ENCODE peak calls at places on chromosomes 2 and 18, in four cellular contexts. J, W, V and E are unnamed samples.

GRCh38 chr18:13260114-13260926 is 41.8 kb downstream of the LDLRAD4 start:
- DNase-seq in W (no peak), J (no peak), V (no peak), E (no peak)

GRCh38 chr18:76923485-76924085 is 101.2 kb downstream of the ZNF236 start:
- DNase-seq in J (peak), W (no peak), V (no peak), E (no peak)

GRCh38 chr2:74053959-74054715 is 69.4 kb downstream of the TET3 start:
- DNase-seq in J (peak), V (no peak), W (no peak), E (no peak)

GRCh38 chr2:112634153-112634873 is 11.4 kb upstream of the SLC20A1 start:
- DNase-seq in W (no peak), J (no peak), V (no peak), E (peak)

GRCh38 chr18:3753116-3753515 is 303.1 kb downstream of the TGIF1 start:
- DNase-seq in W (no peak), J (no peak), V (no peak), E (no peak)

GRCh38 chr2:98295721-98296414 is 50.4 kb upstream of the CNGA3 start:
- DNase-seq in V (no peak), J (no peak), W (no peak), E (no peak)

GRCh38 chr2:15584316-15584715 is 7.4 kb upstream of the DDX1 start:
- DNase-seq in W (no peak), J (no peak), V (no peak), E (no peak)

GRCh38 chr2:168573128-168573903 is 117.2 kb downstream of the CERS6 start:
- DNase-seq in V (no peak), J (no peak), W (no peak), E (no peak)

GRCh38 chr2:235432741-235433520 is 60.9 kb upstream of the AGAP1 start:
- DNase-seq in V (no peak), J (no peak), W (no peak), E (no peak)

GRCh38 chr2:20141056-20141762 is 83.7 kb downstream of the SDC1 start:
- DNase-seq in J (no peak), V (peak), W (no peak), E (no peak)

GRCh38 chr2:128277961-128278681 is 40.5 kb downstream of the HS6ST1 start:
- DNase-seq in W (no peak), J (no peak), V (no peak), E (no peak)

GRCh38 chr2:23381084-23381483 is 3.9 kb upstream of the KLHL29 start:
- DNase-seq in W (no peak), J (no peak), V (peak), E (no peak)

GRCh38 chr2:182863642-182864041 is 2.8 kb downstream of the FRZB start:
- DNase-seq in V (no peak), J (no peak), W (no peak), E (no peak)

DNA sequence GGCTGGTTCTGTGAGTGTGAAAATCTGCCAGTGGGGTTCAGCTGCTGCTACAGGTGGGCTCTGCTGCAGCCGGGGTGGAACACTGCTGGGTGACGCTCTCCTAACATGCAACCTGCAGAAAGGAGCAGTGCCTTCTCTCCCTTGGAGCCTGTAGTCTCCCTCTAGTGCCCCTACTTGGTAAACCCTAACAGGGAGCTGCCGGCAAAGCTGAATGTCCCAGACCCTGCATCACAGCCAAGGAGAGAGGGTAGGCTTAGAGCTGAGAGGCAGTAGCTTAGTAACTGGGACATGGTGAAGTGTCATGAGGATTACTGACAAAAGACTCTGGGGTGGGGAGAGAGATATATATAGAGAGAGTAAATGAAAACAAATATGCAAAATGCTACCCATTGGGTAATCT is 9.8 kb downstream of the NCAPH start:
- DNase-seq in W (no peak), J (peak), V (no peak), E (no peak)
- TF ChIP-seq CTCF in W (no peak), J (peak), V (peak), E (peak)

DNA sequence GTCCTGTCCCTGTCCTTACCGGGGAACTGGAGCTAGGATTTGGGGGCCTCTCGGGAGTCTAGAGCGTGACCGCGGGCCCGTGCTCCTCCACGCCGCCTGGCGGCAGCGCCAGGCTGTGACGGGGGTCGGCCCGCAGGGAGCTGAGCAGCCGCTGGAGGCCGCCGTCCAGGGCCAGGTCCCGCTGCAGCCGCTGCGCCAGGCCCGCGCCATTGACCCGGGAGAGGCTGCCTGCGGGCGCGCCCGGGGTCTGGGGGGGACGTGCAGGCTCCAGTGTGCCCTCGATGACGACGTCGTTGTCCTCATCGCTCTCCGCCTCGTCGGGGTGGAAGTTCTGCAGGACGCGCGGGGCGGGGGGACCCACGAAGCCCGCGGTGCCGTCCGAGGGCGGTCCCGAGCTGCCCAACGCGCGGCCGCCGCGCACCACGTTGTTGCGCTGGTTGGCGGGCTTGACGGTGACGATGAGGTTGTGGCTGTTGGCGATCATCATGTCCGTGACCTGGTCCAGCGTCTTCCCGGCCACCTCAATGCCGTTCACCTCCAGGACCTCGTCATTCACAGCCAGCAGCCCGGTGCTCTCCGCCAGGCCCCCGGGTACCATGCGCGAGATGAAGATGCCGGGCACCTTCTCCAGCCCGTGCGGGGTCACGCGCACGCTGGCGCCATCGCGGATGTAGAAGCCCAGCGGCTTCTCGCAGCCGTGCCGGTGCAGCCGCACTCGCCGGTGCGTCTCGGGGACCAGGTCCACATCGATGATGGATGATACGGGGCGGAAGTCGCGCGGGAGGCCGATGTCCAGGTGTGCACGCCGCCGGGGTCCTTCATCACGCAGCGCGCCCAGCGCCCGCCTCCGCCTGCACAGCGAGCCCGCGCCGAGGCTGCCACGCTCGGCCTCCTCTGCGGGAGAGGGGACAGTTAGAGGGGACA is 50.9 kb downstream of the ADNP2 start:
- DNase-seq in J (peak), W (no peak), V (peak), E (peak)
- TF ChIP-seq CTCF in J (peak), W (peak), V (peak), E (no peak)

GRCh38 chr2:134365356-134365755 is 111.5 kb downstream of the MGAT5 start:
- DNase-seq in W (no peak), V (no peak), J (peak), E (no peak)
- TF ChIP-seq CTCF in W (no peak), V (no peak), J (peak), E (peak)

GRCh38 chr2:10007921-10008808 is 35.2 kb upstream of the KLF11 start:
- DNase-seq in J (no peak), V (peak), W (no peak), E (no peak)
- TF ChIP-seq CTCF in J (no peak), V (no peak), W (no peak), E (no peak)

GRCh38 chr2:219344756-219345458 is 12.4 kb upstream of the RESP18 start:
- DNase-seq in V (no peak), W (no peak), J (no peak), E (no peak)
- TF ChIP-seq CTCF in V (no peak), W (no peak), J (no peak), E (no peak)

DNA sequence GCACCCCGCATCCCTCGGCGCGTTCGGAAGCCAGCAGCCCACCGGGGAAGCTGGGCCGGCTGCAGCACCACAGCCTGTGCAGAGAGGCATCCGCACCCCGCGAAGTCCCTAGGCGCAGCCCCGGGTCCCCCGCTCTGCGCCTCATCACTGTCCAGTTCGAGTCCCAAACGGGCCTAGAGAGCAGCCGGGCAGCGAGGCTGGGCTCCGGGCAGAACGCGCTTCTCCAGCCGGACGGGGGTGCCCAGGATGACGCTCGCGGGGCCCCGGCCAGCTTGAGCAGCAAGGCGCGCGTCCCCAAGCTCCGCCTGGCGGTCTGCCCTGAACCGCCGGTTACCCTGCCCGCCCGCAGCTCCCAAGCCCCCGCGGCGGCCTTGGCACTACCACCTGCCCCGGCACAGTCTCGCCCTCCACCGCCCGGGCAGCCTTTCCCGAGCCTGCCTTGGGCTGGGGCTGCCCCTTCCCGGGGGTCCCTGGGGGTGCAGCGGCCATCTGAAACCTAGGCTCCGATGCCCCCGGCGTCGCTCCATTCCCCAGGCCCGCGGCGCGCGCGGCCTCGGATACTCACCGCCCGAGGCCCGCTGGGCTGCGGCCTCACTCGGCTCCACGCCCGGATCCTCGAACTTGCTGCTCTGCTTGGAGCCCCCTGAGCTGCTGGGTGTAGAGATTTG is 600 bp downstream of the SLC16A14 start:
- DNase-seq in V (peak), J (peak), W (peak), E (peak)
- TF ChIP-seq CTCF in V (peak), J (peak), W (no peak), E (peak)

GRCh38 chr2:27705851-27706622 is 42.3 kb downstream of the SLC4A1AP start:
- DNase-seq in J (no peak), V (peak), W (no peak), E (no peak)
- TF ChIP-seq CTCF in J (no peak), V (no peak), W (no peak), E (no peak)